ENCODE peak calls at places on chromosomes 7 and 10, in six cellular contexts. O is pancreas; R is fibroblast of pulmonary artery; L is prostate gland; Y is tibial nerve; G is CD8-positive, alpha-beta T cell. X is an unnamed sample.

GRCh38 chr7:140898794-140899548 is 25.8 kb downstream of the BRAF start:
- DNase-seq in O (no peak), R (peak; percentile 14), L (no peak), Y (no peak), G (no peak), X (peak; percentile 34)

GRCh38 chr10:59400214-59400613 is 37.9 kb upstream of the FAM13C start:
- DNase-seq in O (no peak), R (no peak), L (no peak), Y (no peak), G (no peak), X (no peak)

GRCh38 chr7:152522551-152522950 is 86.7 kb upstream of the KMT2C start:
- DNase-seq in O (no peak), R (peak; percentile 61), L (no peak), Y (no peak), G (no peak), X (peak; percentile 21)

GRCh38 chr7:98354511-98355249 is 46.2 kb downstream of the BAIAP2L1 start:
- DNase-seq in O (no peak), R (peak; percentile 71), L (peak; percentile 63), Y (no peak), G (no peak), X (peak; percentile 76)

GRCh38 chr7:156932006-156932405 is 17.5 kb upstream of the NOM1 start:
- DNase-seq in O (no peak), R (peak; percentile 65), L (peak; percentile 27), Y (no peak), G (no peak), X (peak; percentile 32)

GRCh38 chr10:119367841-119368549 is 160.6 kb downstream of the GRK5 start:
- DNase-seq in O (no peak), R (no peak), L (no peak), Y (no peak), G (no peak), X (no peak)

GRCh38 chr7:67487316-67487715 is 490.7 kb downstream of the TYW1 start:
- DNase-seq in O (no peak), R (no peak), L (no peak), Y (no peak), G (no peak), X (no peak)

GRCh38 chr10:29176845-29177244 is 112.0 kb upstream of the LYZL1 start:
- DNase-seq in O (no peak), R (no peak), L (no peak), Y (no peak), G (no peak), X (no peak)

GRCh38 chr10:78960316-78960800 is 108.4 kb upstream of the ZMIZ1 start:
- DNase-seq in O (peak; percentile 52), R (peak; percentile 94), L (peak; percentile 51), Y (peak; percentile 79), G (no peak), X (peak; percentile 96)

GRCh38 chr7:158284617-158285382 is 302.8 kb downstream of the PTPRN2 start:
- DNase-seq in O (no peak), R (no peak), L (peak; percentile 1), Y (no peak), G (no peak), X (no peak)

GRCh38 chr10:90136731-90137316 is 435.4 kb downstream of the KIF20B start:
- DNase-seq in O (no peak), R (peak; percentile 31), L (no peak), Y (no peak), G (no peak), X (peak; percentile 36)

GRCh38 chr7:65972976-65973375 is 9.0 kb downstream of the GUSB start:
- DNase-seq in O (no peak), R (no peak), L (no peak), Y (no peak), G (no peak), X (no peak)

GRCh38 chr7:46957195-46957594 is 624.7 kb downstream of the TNS3 start:
- DNase-seq in O (no peak), R (no peak), L (no peak), Y (no peak), G (no peak), X (no peak)
- TF ChIP-seq CTCF in O (no peak), R (no peak), L (no peak), Y (no peak), G (no peak), X (no peak)

GRCh38 chr7:103343332-103343731 is 1.2 kb downstream of the DNAJC2 start:
- DNase-seq in O (no peak), R (no peak), L (no peak), Y (no peak), G (no peak), X (no peak)

GRCh38 chr7:103347507-103348267 is at the start of gene PSMC2:
- DNase-seq in O (peak; percentile 65), R (peak; percentile 95), L (peak; percentile 73), Y (peak; percentile 86), G (peak; percentile 87), X (peak; percentile 93)

GRCh38 chr7:103341466-103341865 is 3.1 kb downstream of the DNAJC2 start:
- DNase-seq in O (no peak), R (no peak), L (no peak), Y (no peak), G (no peak), X (no peak)

GRCh38 chr7:103343758-103344452 is 662 bp downstream of the DNAJC2 start:
- DNase-seq in O (peak; percentile 18), R (peak; percentile 33), L (no peak), Y (peak; percentile 9), G (no peak), X (peak; percentile 40)

GRCh38 chr7:103344453-103345149 is at the start of gene DNAJC2:
- DNase-seq in O (peak; percentile 89), R (peak; percentile 96), L (peak; percentile 82), Y (peak; percentile 83), G (peak; percentile 86), X (peak; percentile 95)
- TF ChIP-seq CTCF in O (no peak), R (no peak), L (no peak), Y (no peak), G (no peak), X (no peak)

GRCh38 chr10:121518321-121518720 is 79.9 kb downstream of the FGFR2 start:
- DNase-seq in O (no peak), R (no peak), L (no peak), Y (no peak), G (no peak), X (no peak)

GRCh38 chr10:121514141-121514865 is 83.9 kb downstream of the FGFR2 start:
- DNase-seq in O (no peak), R (no peak), L (no peak), Y (no peak), G (no peak), X (no peak)

GRCh38 chr10:121519411-121519810 is 78.8 kb downstream of the FGFR2 start:
- DNase-seq in O (no peak), R (no peak), L (no peak), Y (no peak), G (no peak), X (no peak)

GRCh38 chr10:121516071-121516470 is 82.2 kb downstream of the FGFR2 start:
- DNase-seq in O (no peak), R (no peak), L (no peak), Y (no peak), G (no peak), X (no peak)

GRCh38 chr10:121516483-121516882 is 81.8 kb downstream of the FGFR2 start:
- DNase-seq in O (no peak), R (no peak), L (no peak), Y (no peak), G (no peak), X (no peak)
- TF ChIP-seq CTCF in O (no peak), R (no peak), L (no peak), Y (no peak), G (no peak), X (no peak)

GRCh38 chr7:80150621-80151273 is 16.1 kb downstream of the GNAI1 start:
- DNase-seq in O (no peak), R (peak; percentile 64), L (no peak), Y (no peak), G (no peak), X (peak; percentile 69)

GRCh38 chr7:80153446-80153845 is 18.8 kb downstream of the GNAI1 start:
- DNase-seq in O (no peak), R (peak; percentile 45), L (no peak), Y (no peak), G (no peak), X (peak; percentile 35)

GRCh38 chr7:80151274-80151665 is 16.6 kb downstream of the GNAI1 start:
- DNase-seq in O (no peak), R (peak; percentile 42), L (no peak), Y (no peak), G (no peak), X (peak; percentile 84)

GRCh38 chr7:80155374-80155773 is 20.7 kb downstream of the GNAI1 start:
- DNase-seq in O (no peak), R (no peak), L (no peak), Y (no peak), G (no peak), X (no peak)

GRCh38 chr7:80154656-80155325 is 20.2 kb downstream of the GNAI1 start:
- DNase-seq in O (no peak), R (peak; percentile 76), L (no peak), Y (no peak), G (no peak), X (peak; percentile 73)
- TF ChIP-seq CTCF in O (no peak), R (no peak), L (no peak), Y (no peak), G (no peak), X (no peak)

DNA sequence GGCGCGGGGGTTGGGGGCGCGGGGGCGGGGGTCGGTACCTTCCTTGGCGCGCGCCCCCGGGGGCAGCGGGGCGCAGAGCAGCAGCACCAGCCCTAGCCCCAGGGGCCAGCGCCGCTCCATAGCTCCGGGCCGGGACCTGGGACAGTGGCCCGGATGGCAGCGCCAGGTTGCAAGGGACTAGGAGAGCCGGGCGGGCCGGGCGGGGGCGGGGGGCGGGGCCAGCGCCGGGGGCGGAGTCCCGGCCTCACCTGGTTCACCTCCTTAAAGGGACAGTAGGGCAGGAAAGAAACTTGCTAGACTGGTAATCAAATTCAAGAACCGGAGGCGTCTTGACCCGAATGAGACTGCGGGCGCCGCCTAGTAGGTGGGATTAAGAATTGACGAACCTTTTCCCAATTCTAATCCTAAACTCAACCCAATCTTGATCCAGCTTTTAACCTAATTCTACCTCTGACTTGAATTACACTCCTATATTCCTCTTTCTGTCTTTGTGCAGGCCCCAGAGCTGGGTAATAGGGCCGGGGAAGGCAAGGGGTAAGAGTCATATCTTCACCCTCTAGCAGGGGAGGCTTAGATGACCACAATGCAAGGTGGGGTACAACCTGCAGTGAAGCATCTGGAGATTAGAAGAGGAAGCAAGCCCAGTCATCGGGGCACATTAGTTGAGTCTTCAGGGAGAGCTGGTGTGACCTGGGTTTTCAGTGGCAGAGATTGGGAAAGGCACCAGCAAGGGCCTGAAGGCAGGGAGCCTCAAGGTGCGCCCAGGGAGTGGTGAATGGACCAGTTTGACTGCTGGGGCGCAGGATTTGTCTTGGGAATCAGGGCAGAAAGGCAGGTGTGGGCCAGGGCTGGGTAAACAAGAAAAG is at the start of gene EPHA1:
- DNase-seq in O (peak; percentile 66), R (no peak), L (peak; percentile 77), Y (no peak), G (peak; percentile 74), X (no peak)
- TF ChIP-seq CTCF in O (peak; percentile 29), R (peak; percentile 16), L (peak; percentile 47), Y (peak; percentile 25), G (no peak), X (peak; percentile 26)